ENCODE peak calls at places on chromosomes 3 and 15, in six cellular contexts. E is ovary, J is A549, K is stomach, P is suprapubic skin, M is HepG2. Q is an unnamed sample. For H3K4me1, the result is how much of the 10 kb centered on the place peaks cover.

GRCh38 chr3:152317956-152318355 is 49.2 kb downstream of the MBNL1 start:
- DNase-seq in E (no peak), K (no peak), J (no peak), M (no peak), P (no peak), Q (no peak)

GRCh38 chr15:69305204-69305931 is 6.7 kb downstream of the PAQR5 start:
- DNase-seq in J (peak), K (no peak), P (no peak), M (peak), E (no peak), Q (no peak)

GRCh38 chr15:34588046-34588674 is 4.7 kb upstream of the GOLGA8B start:
- DNase-seq in M (peak), E (peak), K (peak), J (peak), P (no peak), Q (peak)

GRCh38 chr15:58410353-58410752 is 21.4 kb upstream of the LIPC start:
- DNase-seq in E (peak), K (no peak), M (no peak), P (no peak), J (no peak), Q (no peak)

GRCh38 chr3:47661121-47661752 is 82.6 kb upstream of the CSPG5 start:
- DNase-seq in J (peak), E (no peak), M (no peak), K (no peak), P (no peak), Q (no peak)

GRCh38 chr3:115912372-115912771 is 289.1 kb downstream of the GAP43 start:
- DNase-seq in J (no peak), M (no peak), K (no peak), E (peak), P (no peak), Q (peak)

GRCh38 chr3:187708696-187709095 is 6.3 kb upstream of the RTP2 start:
- DNase-seq in K (no peak), M (no peak), P (no peak), J (no peak), E (no peak), Q (no peak)

GRCh38 chr3:126356373-126357298 is 572 bp downstream of the KLF15 start:
- DNase-seq in J (no peak), P (peak), M (no peak), E (peak), K (no peak), Q (no peak)

GRCh38 chr3:58952128-58952917 is 97.5 kb downstream of the CFAP20DC start:
- DNase-seq in K (no peak), P (no peak), J (no peak), M (no peak), E (no peak), Q (no peak)

GRCh38 chr15:80920271-80920699 is 69.3 kb downstream of the MESD start:
- DNase-seq in J (no peak), M (no peak), P (no peak), E (no peak), K (no peak), Q (no peak)

GRCh38 chr3:182710557-182711157 is 82.6 kb upstream of the ATP11B start:
- DNase-seq in K (no peak), P (no peak), E (no peak), J (peak), M (peak), Q (no peak)

GRCh38 chr15:90701880-90702630 is 15.1 kb upstream of the BLM start:
- DNase-seq in K (no peak), M (no peak), P (no peak), E (no peak), J (no peak), Q (peak)
- H3K4me1 ChIP-seq in K (under half), M (under half), P (under half), E (under half), J (under half), Q (under half)

GRCh38 chr15:28099555-28100140 is 533 bp upstream of the OCA2 start:
- DNase-seq in P (no peak), M (no peak), K (no peak), J (no peak), E (no peak), Q (no peak)
- TF ChIP-seq EP300 in P (no peak), M (no peak), K (no peak), J (no peak), E (no peak), Q (no peak)

GRCh38 chr3:148729656-148730055 is 32.0 kb downstream of the AGTR1 start:
- DNase-seq in K (no peak), J (no peak), P (no peak), M (no peak), E (no peak), Q (no peak)
- H3K27ac ChIP-seq in K (no peak), J (no peak), P (no peak), M (no peak), E (no peak), Q (no peak)

GRCh38 chr3:66928252-66928651 is 69.9 kb upstream of the KBTBD8 start:
- DNase-seq in M (no peak), K (no peak), P (no peak), J (no peak), E (no peak), Q (no peak)

GRCh38 chr3:66934041-66934440 is 64.1 kb upstream of the KBTBD8 start:
- DNase-seq in P (no peak), K (no peak), M (no peak), E (no peak), J (no peak), Q (no peak)

GRCh38 chr3:66931286-66931685 is 66.8 kb upstream of the KBTBD8 start:
- DNase-seq in J (no peak), M (no peak), P (no peak), E (no peak), K (no peak), Q (no peak)

GRCh38 chr3:66933233-66933632 is 64.9 kb upstream of the KBTBD8 start:
- DNase-seq in P (no peak), M (no peak), K (no peak), J (no peak), E (no peak), Q (no peak)

GRCh38 chr3:66931699-66932098 is 66.4 kb upstream of the KBTBD8 start:
- DNase-seq in J (no peak), E (no peak), M (no peak), P (no peak), K (no peak), Q (no peak)
- H3K4me1 ChIP-seq in J (under half), E (under half), M (under half), P (under half), K (under half), Q (under half)

DNA sequence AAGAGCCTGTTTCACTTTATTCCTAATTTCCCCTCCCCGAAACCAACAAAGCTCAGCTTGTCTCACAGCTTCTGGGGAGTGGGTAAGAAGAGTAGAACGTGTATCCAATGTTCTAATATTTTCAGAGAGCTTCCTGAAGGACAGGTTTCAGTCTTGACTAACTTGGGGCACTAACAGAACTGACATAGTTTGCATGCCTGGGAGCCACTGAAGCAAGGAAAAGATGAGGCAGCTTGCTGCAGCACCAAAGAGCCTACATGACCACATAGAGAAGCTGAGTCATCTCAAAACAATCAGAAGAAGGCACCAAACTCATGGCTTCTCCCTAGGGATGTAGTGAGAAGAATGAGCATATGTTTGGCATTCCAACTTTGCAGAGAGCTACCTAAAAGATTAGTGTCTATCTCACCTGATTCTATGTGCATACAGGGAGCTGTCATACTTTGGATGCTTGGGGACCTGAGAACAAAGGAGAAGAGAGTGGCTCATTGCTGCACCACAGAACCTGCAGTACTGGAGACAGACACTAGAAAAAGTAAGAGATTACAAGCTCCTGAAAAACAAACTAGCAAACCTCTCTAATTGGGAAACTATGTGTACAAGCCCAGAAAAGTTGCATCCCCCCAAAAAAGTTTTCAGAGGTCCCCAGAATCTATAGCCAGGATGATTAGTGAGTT is 86.9 kb downstream of the DCLK3 start:
- DNase-seq in J (peak), M (peak), E (no peak), K (no peak), P (no peak), Q (no peak)
- TF ChIP-seq EP300 in J (no peak), M (no peak), E (no peak), K (no peak), P (no peak), Q (no peak)